ENCODE peak calls at places on chromosomes 11 and 22, in five cellular contexts. H is Calu3; N is NCI-H510A; A is CD4-positive, alpha-beta memory T cell; U is activated CD4-positive, alpha-beta T cell treated with anti-CD3 and anti-CD28 coated beads, Interleukin-2, amount 10 ng/mL, durations not matched to agents 7 days and 5 days. K is an unnamed sample.

GRCh38 chr11:65524010-65524746 is 705 bp upstream of the SCYL1 start:
- DNase-seq in H (no peak), N (no peak), A (no peak), U (no peak), K (peak; percentile 62)

GRCh38 chr11:62472063-62472884 is 53.4 kb downstream of the SCGB1A1 start:
- DNase-seq in H (peak; percentile 16), N (no peak), A (no peak), U (no peak), K (peak; percentile 90)

GRCh38 chr11:44521148-44521547 is 44.3 kb upstream of the CD82 start:
- DNase-seq in H (no peak), N (no peak), A (no peak), U (no peak), K (no peak)

GRCh38 chr11:78022397-78023396 is at the start of gene KCTD14:
- DNase-seq in H (peak; percentile 74), N (peak; percentile 40), A (no peak), U (no peak), K (no peak)

GRCh38 chr11:17407575-17407974 is 19.1 kb upstream of the KCNJ11 start:
- DNase-seq in H (no peak), N (no peak), A (no peak), U (no peak), K (no peak)

GRCh38 chr22:24430431-24431308 is 3.3 kb downstream of the ADORA2A start:
- DNase-seq in H (no peak), N (no peak), A (no peak), U (no peak), K (no peak)

GRCh38 chr11:44443836-44444769 is 121.4 kb upstream of the CD82 start:
- DNase-seq in H (no peak), N (no peak), A (no peak), U (no peak), K (no peak)

GRCh38 chr22:42074153-42074750 is at the start of gene PHETA2:
- DNase-seq in H (peak; percentile 34), N (no peak), A (peak; percentile 50), U (peak; percentile 58), K (no peak)

GRCh38 chr11:12573707-12574106 is 100.5 kb upstream of the TEAD1 start:
- DNase-seq in H (no peak), N (no peak), A (no peak), U (no peak), K (peak; percentile 43)

GRCh38 chr11:1762537-1763302 is 1.0 kb downstream of the CTSD start:
- DNase-seq in H (peak; percentile 87), N (no peak), A (no peak), U (no peak), K (no peak)

K was measured in SK-N-DZ.